ENCODE peak calls at places on chromosome 19, in four cellular contexts. Z is H9, L is mesendoderm, R is IMR-90. X is an unnamed sample.

GRCh38 chr19:4140237-4140711 is 13.2 kb upstream of the CREB3L3 start:
- DNase-seq in Z (peak), L (peak), R (peak), X (peak)

GRCh38 chr19:37997911-37998344 is 90.9 kb downstream of the SIPA1L3 start:
- DNase-seq in Z (no peak), L (no peak), R (peak), X (no peak)

GRCh38 chr19:4373601-4374441 is 26.5 kb downstream of the SH3GL1 start:
- DNase-seq in L (no peak), R (peak), Z (no peak), X (no peak)

GRCh38 chr19:41774515-41774980 is 19.2 kb downstream of the CEACAM6 start:
- DNase-seq in Z (no peak), R (no peak), L (no peak), X (no peak)

GRCh38 chr19:21092107-21092506 is 10.1 kb downstream of the ZNF714 start:
- DNase-seq in R (peak), Z (no peak), L (no peak), X (no peak)

GRCh38 chr19:36006955-36007354 is 1.7 kb downstream of the SYNE4 start:
- DNase-seq in Z (no peak), R (no peak), L (no peak), X (no peak)

GRCh38 chr19:49912965-49913685 is 15.9 kb upstream of the ATF5 start:
- DNase-seq in Z (peak), L (peak), R (peak), X (no peak)

GRCh38 chr19:49844138-49844740 is 6.7 kb upstream of the PTOV1 start:
- DNase-seq in R (no peak), L (no peak), Z (no peak), X (no peak)

GRCh38 chr19:20928371-20928770 is 5.3 kb downstream of the ZNF85 start:
- DNase-seq in L (no peak), Z (no peak), R (peak), X (no peak)

GRCh38 chr19:38505958-38506357 is 72.5 kb downstream of the RYR1 start:
- DNase-seq in L (no peak), Z (no peak), R (no peak), X (no peak)

GRCh38 chr19:3047307-3048189 is 14.7 kb downstream of the TLE5 start:
- DNase-seq in L (peak), R (peak), Z (peak), X (peak)

GRCh38 chr19:38400361-38400760 is 2.5 kb upstream of the FAM98C start:
- DNase-seq in L (no peak), R (no peak), Z (no peak), X (no peak)

GRCh38 chr19:43511324-43511723 is 6.8 kb upstream of the PHLDB3 start:
- DNase-seq in Z (no peak), L (no peak), R (no peak), X (no peak)

GRCh38 chr19:4375164-4375619 is 25.2 kb downstream of the SH3GL1 start:
- DNase-seq in R (no peak), L (peak), Z (peak), X (no peak)

GRCh38 chr19:49518033-49518432 is 5.6 kb downstream of the FCGRT start:
- DNase-seq in R (no peak), L (no peak), Z (no peak), X (no peak)

GRCh38 chr19:49442354-49442753 is 1.0 kb upstream of the SLC17A7 start:
- DNase-seq in R (no peak), L (no peak), Z (no peak), X (no peak)

GRCh38 chr19:52689804-52690394 is 44.9 kb downstream of the ZNF611 start:
- DNase-seq in R (no peak), Z (peak), L (peak), X (no peak)

GRCh38 chr19:33186835-33187540 is 7.1 kb upstream of the LRP3 start:
- DNase-seq in Z (no peak), L (no peak), R (no peak), X (no peak)

GRCh38 chr19:37227996-37228395 is 10.0 kb downstream of the ZNF383 start:
- DNase-seq in Z (peak), L (peak), R (no peak), X (no peak)

GRCh38 chr19:33334271-33334670 is 31.9 kb upstream of the CEBPA start:
- DNase-seq in Z (no peak), R (no peak), L (no peak), X (no peak)

DNA sequence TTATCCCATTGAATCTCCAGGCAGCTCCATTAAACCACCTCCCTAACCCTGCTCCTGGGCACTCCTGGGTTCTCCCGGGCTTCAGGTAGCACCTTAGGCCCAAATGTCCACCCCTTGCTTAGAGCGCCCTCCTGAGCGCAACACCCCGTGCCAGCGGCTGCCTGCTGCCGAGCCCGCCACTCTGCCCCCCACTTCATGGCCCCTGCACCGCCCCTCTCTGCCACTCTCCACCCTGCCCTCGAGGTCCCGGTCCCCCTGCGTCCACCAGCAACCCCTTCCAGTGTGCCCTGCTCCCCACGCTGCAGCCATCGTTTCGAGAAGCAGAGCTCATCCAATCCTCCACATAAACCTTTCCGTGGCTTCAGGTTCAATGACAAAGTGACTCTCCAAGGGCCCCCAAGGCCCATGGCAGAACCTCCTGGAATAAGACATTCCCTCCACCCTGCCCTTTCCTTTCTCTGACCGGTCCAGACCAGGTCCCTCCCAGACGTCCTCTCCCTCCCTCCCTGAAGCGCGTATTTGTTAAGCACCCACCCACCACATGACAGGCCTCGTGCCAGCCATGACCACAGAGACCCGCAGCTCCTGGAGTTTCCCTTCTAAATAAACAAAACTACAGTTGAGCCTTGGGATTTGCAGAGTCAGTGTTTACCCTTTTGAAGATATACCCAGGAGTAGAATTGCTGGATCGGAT is 66.6 kb downstream of the ARHGEF18 start:
- DNase-seq in R (peak), L (no peak), Z (no peak), X (no peak)
- H2BK15ac ChIP-seq in R (no peak), L (no peak), Z (no peak), X (no peak)

GRCh38 chr19:47531640-47532387 is 17.0 kb upstream of the NAPA start:
- DNase-seq in Z (no peak), L (no peak), R (no peak), X (no peak)
- H2BK15ac ChIP-seq in Z (no peak), L (no peak), R (no peak), X (peak)

GRCh38 chr19:13162749-13163608 is 12.8 kb downstream of the IER2 start:
- DNase-seq in R (peak), Z (peak), L (peak), X (peak)
- H2BK15ac ChIP-seq in R (peak), Z (no peak), L (peak), X (peak)

GRCh38 chr19:18465214-18465963 is 27.5 kb upstream of the ISYNA1 start:
- DNase-seq in Z (no peak), L (no peak), R (no peak), X (no peak)
- H2BK15ac ChIP-seq in Z (no peak), L (no peak), R (peak), X (no peak)

GRCh38 chr19:961866-962620 is 22.1 kb upstream of the WDR18 start:
- DNase-seq in Z (no peak), R (peak), L (no peak), X (no peak)

GRCh38 chr19:958967-959685 is 25.0 kb upstream of the WDR18 start:
- DNase-seq in Z (no peak), R (peak), L (peak), X (no peak)

GRCh38 chr19:959935-960502 is 24.1 kb upstream of the WDR18 start:
- DNase-seq in L (peak), Z (peak), R (no peak), X (no peak)

GRCh38 chr19:962683-963385 is 21.3 kb upstream of the WDR18 start:
- DNase-seq in L (no peak), R (no peak), Z (no peak), X (no peak)

GRCh38 chr19:960601-960938 is 23.6 kb upstream of the WDR18 start:
- DNase-seq in Z (no peak), R (no peak), L (no peak), X (no peak)
- H2BK15ac ChIP-seq in Z (no peak), R (no peak), L (no peak), X (peak)

GRCh38 chr19:45401815-45402468 is 2.9 kb downstream of the PPP1R13L start:
- DNase-seq in L (no peak), Z (no peak), R (no peak), X (no peak)
- H2BK15ac ChIP-seq in L (no peak), Z (no peak), R (no peak), X (no peak)

GRCh38 chr19:17973759-17974158 is 6.9 kb downstream of the KCNN1 start:
- DNase-seq in Z (no peak), L (no peak), R (no peak), X (no peak)

GRCh38 chr19:17975032-17975431 is 8.1 kb downstream of the KCNN1 start:
- DNase-seq in R (no peak), Z (no peak), L (no peak), X (no peak)

GRCh38 chr19:17974551-17974950 is 7.6 kb downstream of the KCNN1 start:
- DNase-seq in R (no peak), L (no peak), Z (no peak), X (no peak)

GRCh38 chr19:17977073-17977472 is 10.2 kb downstream of the KCNN1 start:
- DNase-seq in L (no peak), Z (no peak), R (no peak), X (no peak)

DNA sequence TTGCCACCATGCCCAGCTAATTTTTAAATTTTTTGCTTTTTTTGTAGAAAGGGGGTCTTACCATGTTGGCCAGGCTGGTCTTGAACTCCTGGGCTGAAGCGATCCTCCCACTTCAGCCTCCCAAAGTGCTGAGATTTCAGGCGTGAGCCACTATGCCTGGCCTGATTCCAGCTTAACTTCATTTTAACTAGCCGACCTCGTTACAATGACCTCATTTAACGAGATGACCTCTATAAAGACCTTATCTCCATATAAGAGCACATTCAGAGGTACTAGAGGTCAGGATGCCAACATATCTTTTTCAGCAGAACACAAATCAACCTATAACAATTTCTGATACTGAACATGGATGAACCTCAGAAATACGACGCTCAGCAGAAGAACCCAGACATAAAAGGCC is 10.6 kb downstream of the KCNN1 start:
- DNase-seq in L (no peak), R (no peak), Z (no peak), X (no peak)
- H2BK15ac ChIP-seq in L (no peak), R (no peak), Z (no peak), X (no peak)

GRCh38 chr19:50975766-50976165 is 6.4 kb upstream of the KLK6 start:
- DNase-seq in Z (peak), R (no peak), L (peak), X (no peak)
- H2BK15ac ChIP-seq in Z (no peak), R (no peak), L (no peak), X (no peak)

DNA sequence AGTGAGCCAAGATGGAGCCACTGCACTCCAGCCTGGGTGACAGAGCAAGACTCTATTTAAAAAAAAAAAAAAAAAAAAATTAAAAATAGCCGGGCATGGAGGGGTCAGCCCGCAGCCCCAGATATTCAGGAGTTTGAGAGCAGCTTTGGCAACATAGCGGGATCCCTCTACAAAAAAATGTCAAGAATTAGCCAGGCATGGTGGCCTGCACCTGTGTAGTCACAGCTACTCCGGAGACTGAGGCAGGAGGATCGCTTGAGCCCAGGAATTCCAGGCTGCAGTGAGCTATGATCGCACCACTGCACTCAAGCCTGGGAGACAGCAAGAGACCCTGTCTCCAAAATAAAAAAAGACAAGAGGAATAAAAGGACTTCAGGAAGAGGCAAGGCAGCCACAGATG is 716 bp downstream of the AP1M2 start:
- DNase-seq in R (no peak), L (no peak), Z (no peak), X (no peak)
- H2BK15ac ChIP-seq in R (no peak), L (no peak), Z (no peak), X (no peak)

X was measured in neuronal stem cell.